ENCODE peak calls at places on chromosomes 11 and 22, in five cellular contexts. I is astrocyte of the spinal cord, Q is uterus, G is upper lobe of right lung, N is OCI-LY7. V is an unnamed sample.

GRCh38 chr11:127063191-127063590 is 62.6 kb upstream of the KIRREL3 start:
- DNase-seq in Q (no peak), N (no peak), G (no peak), I (no peak), V (no peak)

GRCh38 chr11:128628343-128628673 is 41.0 kb upstream of the ETS1 start:
- DNase-seq in Q (no peak), G (no peak), N (no peak), I (no peak), V (no peak)

GRCh38 chr11:825366-826231 is 2.1 kb upstream of the CRACR2B start:
- DNase-seq in Q (no peak), G (no peak), N (no peak), I (no peak), V (no peak)

GRCh38 chr22:46058591-46059519 is 81.9 kb upstream of the WNT7B start:
- DNase-seq in Q (peak; percentile 43), I (peak; percentile 18), G (peak; percentile 66), N (no peak), V (no peak)

GRCh38 chr22:43490311-43490710 is 78.5 kb downstream of the MPPED1 start:
- DNase-seq in G (no peak), Q (no peak), I (no peak), N (no peak), V (no peak)

GRCh38 chr11:367956-368413 is 1.3 kb upstream of the B4GALNT4 start:
- DNase-seq in N (no peak), I (no peak), Q (no peak), G (no peak), V (no peak)

GRCh38 chr22:31313366-31314147 is 21.3 kb upstream of the PIK3IP1 start:
- DNase-seq in Q (peak; percentile 92), G (peak; percentile 90), I (peak; percentile 67), N (peak; percentile 63), V (peak; percentile 74)

GRCh38 chr22:50687829-50688228 is 15.2 kb downstream of the SHANK3 start:
- DNase-seq in Q (no peak), G (no peak), N (no peak), I (no peak), V (no peak)

GRCh38 chr11:93396356-93396755 is 65.8 kb downstream of the DEUP1 start:
- DNase-seq in G (no peak), N (no peak), Q (no peak), I (peak; percentile 73), V (peak; percentile 4)

GRCh38 chr11:32713496-32713895 is 81.0 kb downstream of the CCDC73 start:
- DNase-seq in N (peak; percentile 1), I (peak; percentile 9), G (no peak), Q (no peak), V (peak; percentile 15)

GRCh38 chr11:46003647-46004046 is 81.2 kb downstream of the LARGE2 start:
- DNase-seq in I (peak; percentile 16), Q (no peak), G (no peak), N (no peak), V (peak; percentile 62)

GRCh38 chr11:125167954-125168821 is 3.6 kb downstream of the PKNOX2 start:
- DNase-seq in G (no peak), N (no peak), Q (no peak), I (peak; percentile 90), V (peak; percentile 82)

GRCh38 chr22:26837784-26838520 is 180.6 kb downstream of the MIAT start:
- DNase-seq in I (no peak), G (no peak), Q (no peak), N (no peak), V (no peak)

GRCh38 chr11:22347857-22348496 is 9.8 kb downstream of the SLC17A6 start:
- DNase-seq in Q (no peak), N (no peak), I (no peak), G (no peak), V (no peak)

GRCh38 chr11:11422291-11423128 is 69.5 kb upstream of the CSNK2A3 start:
- DNase-seq in I (no peak), Q (no peak), N (no peak), G (no peak), V (no peak)

GRCh38 chr11:4006946-4007680 is 87.5 kb upstream of the RRM1 start:
- DNase-seq in G (no peak), N (no peak), I (no peak), Q (no peak), V (no peak)

GRCh38 chr11:64803163-64803845 is at the start of gene MAP4K2:
- DNase-seq in I (peak; percentile 75), N (peak; percentile 91), G (peak; percentile 94), Q (peak; percentile 95), V (peak; percentile 75)

GRCh38 chr22:36966851-36967535 is 52.3 kb downstream of the TST start:
- DNase-seq in I (no peak), Q (no peak), N (no peak), G (no peak), V (no peak)

GRCh38 chr11:118171274-118172062 is 5.0 kb downstream of the SCN2B start:
- DNase-seq in I (peak; percentile 25), G (peak; percentile 85), N (peak; percentile 76), Q (peak; percentile 71), V (peak; percentile 70)

GRCh38 chr11:10317281-10317755 is 12.4 kb downstream of the ADM start:
- DNase-seq in Q (no peak), G (no peak), I (no peak), N (peak; percentile 43), V (no peak)

GRCh38 chr22:23245799-23246136 is 65.5 kb downstream of the BCR start:
- DNase-seq in I (no peak), N (no peak), G (no peak), Q (no peak), V (peak; percentile 49)

GRCh38 chr11:8826901-8827560 is 84.0 kb upstream of the AKIP1 start:
- DNase-seq in N (no peak), Q (no peak), G (no peak), I (no peak), V (peak; percentile 40)

GRCh38 chr22:29212738-29213137 is 7.0 kb downstream of the EMID1 start:
- DNase-seq in I (no peak), Q (no peak), G (no peak), N (no peak), V (no peak)

GRCh38 chr11:2508793-2509192 is 64.0 kb downstream of the KCNQ1 start:
- DNase-seq in G (no peak), N (no peak), I (no peak), Q (no peak), V (no peak)

GRCh38 chr11:68632802-68633201 is 51.5 kb upstream of the GAL start:
- DNase-seq in G (no peak), I (peak; percentile 74), N (peak; percentile 79), Q (no peak), V (peak; percentile 86)

DNA sequence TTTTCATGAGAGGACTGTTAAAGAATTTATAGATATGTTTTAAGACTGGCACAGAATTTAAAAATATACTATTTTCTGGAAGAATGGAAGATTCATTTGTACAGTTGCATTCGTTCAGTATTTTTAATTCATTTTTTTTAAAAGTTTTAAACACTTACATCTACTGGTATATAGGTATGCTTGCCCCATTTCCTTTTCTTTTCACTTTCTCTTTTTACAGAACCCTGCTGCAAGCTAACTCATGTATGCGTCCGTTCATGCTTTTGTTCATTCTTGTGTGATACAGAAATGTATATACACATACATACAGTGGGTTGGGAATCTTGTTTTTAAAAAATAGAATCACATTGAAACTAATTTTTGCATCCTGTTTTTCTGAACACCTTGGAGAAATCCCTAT is 31.0 kb downstream of the PACS1 start:
- DNase-seq in I (no peak), Q (no peak), N (peak; percentile 48), G (no peak), V (no peak)
- H3K4me3 ChIP-seq in I (no peak overlapping the region), Q (no peak overlapping the region), N (peak overlapping the region; percentile 53), G (no peak overlapping the region), V (no peak overlapping the region)

GRCh38 chr11:134313379-134313778 is 18.4 kb upstream of the GLB1L2 start:
- DNase-seq in N (no peak), I (no peak), Q (no peak), G (no peak), V (no peak)

GRCh38 chr11:134312807-134313206 is 19.0 kb upstream of the GLB1L2 start:
- DNase-seq in N (no peak), G (no peak), Q (no peak), I (no peak), V (no peak)

GRCh38 chr11:134312223-134312622 is 19.6 kb upstream of the GLB1L2 start:
- DNase-seq in Q (no peak), I (no peak), N (no peak), G (no peak), V (no peak)

GRCh38 chr11:134317103-134317502 is 14.7 kb upstream of the GLB1L2 start:
- DNase-seq in G (no peak), I (no peak), Q (no peak), N (no peak), V (no peak)

GRCh38 chr11:134313821-134314607 is 17.8 kb upstream of the GLB1L2 start:
- DNase-seq in I (no peak), N (no peak), Q (no peak), G (no peak), V (no peak)
- TF ChIP-seq CTCF in I (no peak), N (no peak), Q (no peak), G (no peak), V (no peak)

GRCh38 chr11:66113132-66113856 is 43.2 kb downstream of the PACS1 start:
- DNase-seq in G (no peak), I (peak; percentile 89), N (no peak), Q (no peak), V (peak; percentile 91)
- H3K4me3 ChIP-seq in G (no peak overlapping the region), I (no peak overlapping the region), N (peak overlapping the region; percentile 56), Q (no peak overlapping the region), V (no peak overlapping the region)

GRCh38 chr22:17783773-17784480 is 9.7 kb upstream of the BID start:
- DNase-seq in N (no peak), I (no peak), Q (no peak), G (no peak), V (no peak)

GRCh38 chr22:17787159-17788022 is 13.1 kb upstream of the BID start:
- DNase-seq in G (no peak), Q (no peak), N (no peak), I (peak; percentile 14), V (no peak)

GRCh38 chr22:17784776-17785175 is 10.5 kb upstream of the BID start:
- DNase-seq in G (no peak), Q (no peak), I (no peak), N (no peak), V (no peak)

GRCh38 chr22:17786435-17787158 is 12.3 kb upstream of the BID start:
- DNase-seq in N (peak; percentile 47), G (no peak), Q (peak; percentile 68), I (peak; percentile 49), V (peak; percentile 47)

GRCh38 chr22:17785185-17786184 is 11.2 kb upstream of the BID start:
- DNase-seq in G (peak; percentile 85), N (peak; percentile 79), Q (no peak), I (no peak), V (peak; percentile 33)
- TF ChIP-seq CTCF in G (peak; percentile 55), N (peak; percentile 82), Q (no peak), I (peak; percentile 46), V (peak; percentile 61)

GRCh38 chr22:33920927-33921575 is 775 bp upstream of the LARGE1 start:
- DNase-seq in G (peak; percentile 99), Q (peak; percentile 98), N (peak; percentile 97), I (peak; percentile 94), V (peak; percentile 96)

GRCh38 chr22:33922268-33922667 is 2.0 kb upstream of the LARGE1 start:
- DNase-seq in N (peak; percentile 52), Q (peak; percentile 51), G (no peak), I (no peak), V (peak; percentile 35)

GRCh38 chr22:33923660-33924246 is 3.5 kb upstream of the LARGE1 start:
- DNase-seq in I (peak; percentile 61), N (peak; percentile 87), Q (peak; percentile 77), G (no peak), V (peak; percentile 85)

GRCh38 chr22:33921576-33922181 is 1.4 kb upstream of the LARGE1 start:
- DNase-seq in I (peak; percentile 45), N (peak; percentile 75), Q (peak; percentile 70), G (peak; percentile 77), V (peak; percentile 57)

GRCh38 chr22:33923033-33923432 is 2.8 kb upstream of the LARGE1 start:
- DNase-seq in Q (no peak), I (no peak), N (no peak), G (no peak), V (peak; percentile 48)
- H3K4me3 ChIP-seq in Q (peak overlapping the region; percentile 63), I (no peak overlapping the region), N (peak overlapping the region; percentile 74), G (peak overlapping the region; percentile 65), V (peak overlapping the region; percentile 66)